ENCODE peak calls at places on chromosomes 6 and 20, in ten cellular contexts. One of them, this sample, is unnamed. For H3K36me3, the result is how much of the 10 kb centered on the place peaks cover.

GRCh38 chr6:120055071-120055470 is 705.5 kb upstream of the MAN1A1 start:
- DNase-seq in mesendoderm: no peak
- DNase-seq in psoas muscle: peak
- DNase-seq in GM23248: no peak
- DNase-seq in adrenal gland: no peak
- DNase-seq in CD8-positive, alpha-beta T cell: no peak
- DNase-seq in upper lobe of right lung: no peak
- DNase-seq in fibroblast of lung: no peak
- DNase-seq in CD8-positive, alpha-beta memory T cell: no peak
- DNase-seq in transverse colon: no peak
- DNase-seq in this sample: no peak

GRCh38 chr6:127879685-127880084 is 21.2 kb downstream of the THEMIS start:
- DNase-seq in fibroblast of lung: peak
- DNase-seq in psoas muscle: peak
- DNase-seq in CD8-positive, alpha-beta T cell: no peak
- DNase-seq in upper lobe of right lung: no peak
- DNase-seq in CD8-positive, alpha-beta memory T cell: peak
- DNase-seq in mesendoderm: peak
- DNase-seq in adrenal gland: no peak
- DNase-seq in transverse colon: no peak
- DNase-seq in GM23248: peak
- DNase-seq in this sample: no peak

GRCh38 chr20:24770628-24771556 is 178.2 kb upstream of the CST7 start:
- DNase-seq in psoas muscle: no peak
- DNase-seq in adrenal gland: no peak
- DNase-seq in CD8-positive, alpha-beta T cell: no peak
- DNase-seq in GM23248: no peak
- DNase-seq in upper lobe of right lung: no peak
- DNase-seq in CD8-positive, alpha-beta memory T cell: no peak
- DNase-seq in mesendoderm: no peak
- DNase-seq in transverse colon: peak
- DNase-seq in fibroblast of lung: no peak
- DNase-seq in this sample: no peak

GRCh38 chr6:119161450-119161849 is 83.0 kb upstream of the FAM184A start:
- DNase-seq in transverse colon: no peak
- DNase-seq in upper lobe of right lung: no peak
- DNase-seq in fibroblast of lung: no peak
- DNase-seq in psoas muscle: no peak
- DNase-seq in CD8-positive, alpha-beta memory T cell: no peak
- DNase-seq in mesendoderm: peak
- DNase-seq in CD8-positive, alpha-beta T cell: no peak
- DNase-seq in GM23248: no peak
- DNase-seq in adrenal gland: no peak
- DNase-seq in this sample: no peak

GRCh38 chr6:1406306-1407058 is 17.1 kb downstream of the FOXF2 start:
- DNase-seq in adrenal gland: no peak
- DNase-seq in CD8-positive, alpha-beta T cell: no peak
- DNase-seq in psoas muscle: no peak
- DNase-seq in transverse colon: no peak
- DNase-seq in fibroblast of lung: peak
- DNase-seq in upper lobe of right lung: no peak
- DNase-seq in CD8-positive, alpha-beta memory T cell: no peak
- DNase-seq in mesendoderm: no peak
- DNase-seq in GM23248: peak
- DNase-seq in this sample: no peak

GRCh38 chr6:131377112-131377511 is 195.9 kb upstream of the ARG1 start:
- DNase-seq in CD8-positive, alpha-beta memory T cell: no peak
- DNase-seq in psoas muscle: no peak
- DNase-seq in GM23248: no peak
- DNase-seq in upper lobe of right lung: no peak
- DNase-seq in fibroblast of lung: no peak
- DNase-seq in transverse colon: no peak
- DNase-seq in mesendoderm: no peak
- DNase-seq in CD8-positive, alpha-beta T cell: no peak
- DNase-seq in adrenal gland: no peak
- DNase-seq in this sample: no peak

GRCh38 chr6:168035098-168035660 is 37.7 kb downstream of the KIF25 start:
- DNase-seq in fibroblast of lung: peak
- DNase-seq in GM23248: peak
- DNase-seq in CD8-positive, alpha-beta T cell: no peak
- DNase-seq in CD8-positive, alpha-beta memory T cell: no peak
- DNase-seq in psoas muscle: peak
- DNase-seq in mesendoderm: peak
- DNase-seq in adrenal gland: no peak
- DNase-seq in transverse colon: peak
- DNase-seq in upper lobe of right lung: peak
- DNase-seq in this sample: no peak

GRCh38 chr6:156098858-156099257 is 643.2 kb upstream of the NOX3 start:
- DNase-seq in CD8-positive, alpha-beta T cell: no peak
- DNase-seq in upper lobe of right lung: no peak
- DNase-seq in fibroblast of lung: no peak
- DNase-seq in CD8-positive, alpha-beta memory T cell: no peak
- DNase-seq in GM23248: no peak
- DNase-seq in mesendoderm: no peak
- DNase-seq in psoas muscle: no peak
- DNase-seq in adrenal gland: no peak
- DNase-seq in transverse colon: no peak
- DNase-seq in this sample: no peak

GRCh38 chr20:23362392-23363256 is 642 bp downstream of the GZF1 start:
- DNase-seq in CD8-positive, alpha-beta memory T cell: peak
- DNase-seq in mesendoderm: peak
- DNase-seq in GM23248: peak
- DNase-seq in psoas muscle: peak
- DNase-seq in CD8-positive, alpha-beta T cell: peak
- DNase-seq in adrenal gland: peak
- DNase-seq in upper lobe of right lung: peak
- DNase-seq in fibroblast of lung: peak
- DNase-seq in transverse colon: peak
- DNase-seq in this sample: peak

DNA sequence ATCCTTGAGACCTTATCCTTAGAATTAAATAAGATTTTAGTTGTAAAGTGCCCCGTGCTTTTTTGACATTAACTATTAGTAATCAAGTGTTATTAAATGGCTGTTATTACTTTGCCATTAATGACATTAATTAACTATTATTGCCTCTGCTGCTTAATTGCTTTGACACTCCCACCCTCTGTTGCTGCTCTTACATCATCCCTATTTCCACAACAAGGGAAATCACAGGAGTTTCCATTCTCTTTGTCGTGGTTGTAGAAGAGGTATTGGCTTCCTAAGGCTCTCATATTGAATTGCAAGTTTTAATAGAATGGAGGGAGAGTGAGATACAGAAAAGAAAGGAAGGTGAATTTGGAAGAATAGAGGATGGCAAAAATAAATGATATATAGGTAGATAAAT is 545.8 kb downstream of the MMUT start:
- DNase-seq in CD8-positive, alpha-beta memory T cell: no peak
- DNase-seq in upper lobe of right lung: no peak
- DNase-seq in mesendoderm: no peak
- DNase-seq in fibroblast of lung: no peak
- DNase-seq in CD8-positive, alpha-beta T cell: no peak
- DNase-seq in transverse colon: no peak
- DNase-seq in GM23248: no peak
- DNase-seq in psoas muscle: no peak
- DNase-seq in adrenal gland: no peak
- DNase-seq in this sample: no peak
- H3K27ac ChIP-seq in CD8-positive, alpha-beta memory T cell: no peak
- H3K27ac ChIP-seq in upper lobe of right lung: no peak
- H3K27ac ChIP-seq in mesendoderm: no peak
- H3K27ac ChIP-seq in fibroblast of lung: no peak
- H3K27ac ChIP-seq in CD8-positive, alpha-beta T cell: no peak
- H3K27ac ChIP-seq in transverse colon: no peak
- H3K27ac ChIP-seq in GM23248: no peak
- H3K27ac ChIP-seq in psoas muscle: no peak
- H3K27ac ChIP-seq in adrenal gland: no peak
- H3K27ac ChIP-seq in this sample: no peak

DNA sequence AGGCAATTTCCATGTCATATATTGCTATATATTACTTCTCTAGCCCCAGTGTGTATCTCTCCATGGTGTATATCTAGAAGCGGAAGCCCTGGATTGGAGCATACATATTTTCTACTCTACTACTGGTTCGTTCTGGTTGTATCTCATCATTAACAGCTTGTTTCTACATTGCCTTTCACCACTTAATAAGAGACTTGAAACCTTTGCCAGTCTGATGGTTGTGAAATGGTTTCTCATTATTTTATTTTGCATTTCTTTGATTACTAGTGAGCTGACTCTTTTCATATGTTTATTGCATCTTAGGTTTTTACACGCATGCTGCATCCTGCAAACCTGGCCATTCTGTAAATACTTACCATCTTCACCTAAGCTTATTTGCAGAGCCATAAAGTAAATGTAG is 3.6 kb downstream of the DSTN start:
- DNase-seq in psoas muscle: no peak
- DNase-seq in mesendoderm: no peak
- DNase-seq in adrenal gland: no peak
- DNase-seq in fibroblast of lung: no peak
- DNase-seq in CD8-positive, alpha-beta T cell: no peak
- DNase-seq in transverse colon: no peak
- DNase-seq in upper lobe of right lung: no peak
- DNase-seq in GM23248: no peak
- DNase-seq in CD8-positive, alpha-beta memory T cell: no peak
- DNase-seq in this sample: no peak
- H3K36me3 ChIP-seq in psoas muscle: under half
- H3K36me3 ChIP-seq in mesendoderm: under half
- H3K36me3 ChIP-seq in adrenal gland: under half
- H3K36me3 ChIP-seq in fibroblast of lung: under half
- H3K36me3 ChIP-seq in CD8-positive, alpha-beta T cell: under half
- H3K36me3 ChIP-seq in transverse colon: under half
- H3K36me3 ChIP-seq in upper lobe of right lung: under half
- H3K36me3 ChIP-seq in GM23248: under half
- H3K36me3 ChIP-seq in CD8-positive, alpha-beta memory T cell: under half
- H3K36me3 ChIP-seq in this sample: under half

DNA sequence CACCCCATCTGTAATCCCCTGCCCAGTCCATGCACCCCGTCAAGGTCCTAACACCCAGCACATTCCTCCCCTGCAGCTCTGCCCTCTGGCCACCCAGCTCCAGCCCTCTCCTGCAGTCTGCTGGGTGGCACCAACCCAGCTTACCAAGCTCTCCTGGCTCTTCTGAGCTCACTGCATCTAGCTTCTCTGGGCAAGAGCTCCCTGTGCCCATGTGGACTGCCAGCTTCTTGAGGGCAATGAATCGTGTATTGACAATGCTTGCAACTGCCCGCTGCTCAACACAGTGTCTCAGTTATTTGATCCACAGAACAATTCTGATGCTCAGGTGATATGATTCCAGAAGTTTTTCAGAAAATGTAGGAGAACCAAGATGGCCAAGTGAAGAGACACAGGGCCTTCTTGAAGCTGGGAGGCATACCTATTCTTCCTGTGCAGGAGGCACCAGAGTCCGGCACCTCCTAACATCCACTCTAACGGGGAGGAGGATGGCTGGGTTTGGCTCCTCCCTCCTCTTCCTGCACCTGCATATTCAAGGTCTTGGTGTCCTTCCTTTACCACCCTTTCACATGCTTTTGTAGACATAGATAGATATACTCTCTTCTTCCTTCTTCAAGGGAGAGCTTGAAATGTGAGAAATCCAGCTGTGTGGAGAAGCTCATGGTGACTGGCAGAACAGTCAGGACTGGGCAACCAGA is 85.6 kb downstream of the TRERF1 start:
- DNase-seq in adrenal gland: no peak
- DNase-seq in upper lobe of right lung: peak
- DNase-seq in psoas muscle: no peak
- DNase-seq in fibroblast of lung: no peak
- DNase-seq in transverse colon: no peak
- DNase-seq in CD8-positive, alpha-beta T cell: no peak
- DNase-seq in mesendoderm: no peak
- DNase-seq in GM23248: no peak
- DNase-seq in CD8-positive, alpha-beta memory T cell: no peak
- DNase-seq in this sample: no peak
- H3K4me3 ChIP-seq in adrenal gland: no peak
- H3K4me3 ChIP-seq in upper lobe of right lung: no peak
- H3K4me3 ChIP-seq in psoas muscle: no peak
- H3K4me3 ChIP-seq in fibroblast of lung: no peak
- H3K4me3 ChIP-seq in transverse colon: no peak
- H3K4me3 ChIP-seq in CD8-positive, alpha-beta T cell: peak
- H3K4me3 ChIP-seq in mesendoderm: no peak
- H3K4me3 ChIP-seq in GM23248: no peak
- H3K4me3 ChIP-seq in CD8-positive, alpha-beta memory T cell: peak
- H3K4me3 ChIP-seq in this sample: no peak

DNA sequence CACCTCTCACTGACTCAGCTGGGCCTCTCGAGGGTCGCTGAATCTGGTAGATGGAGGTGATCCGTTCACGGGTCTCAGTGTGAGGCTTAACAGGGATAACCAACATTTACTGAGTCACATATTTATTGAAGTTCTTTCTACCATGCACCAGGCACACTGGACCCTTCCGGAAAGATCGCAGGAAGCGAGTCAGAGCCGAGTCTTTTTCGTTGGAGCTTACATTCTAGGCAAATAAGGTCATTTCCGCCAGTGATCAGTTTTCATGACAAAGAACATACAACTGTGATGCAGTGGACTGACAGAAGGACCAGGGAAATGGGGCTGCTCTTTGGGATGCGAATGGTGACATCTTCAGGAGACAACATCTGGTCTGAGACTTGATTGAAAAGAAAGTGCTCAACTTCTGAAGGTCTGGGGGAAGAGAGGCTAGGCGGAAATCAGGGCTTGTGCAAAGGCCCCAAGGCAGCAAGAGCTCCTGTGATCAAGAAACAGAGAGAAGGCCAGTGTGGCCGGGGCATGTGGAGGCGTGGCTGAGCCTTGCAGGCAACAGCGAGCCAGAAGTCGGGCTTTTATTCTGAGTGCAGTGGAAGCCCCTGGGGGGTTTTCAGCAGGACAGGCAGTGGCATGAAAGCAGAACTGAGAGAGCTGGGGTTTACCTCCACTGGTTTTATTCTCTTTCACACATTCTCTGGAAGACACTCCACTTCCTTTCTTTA is 56.7 kb downstream of the APCDD1L start:
- DNase-seq in adrenal gland: no peak
- DNase-seq in mesendoderm: peak
- DNase-seq in CD8-positive, alpha-beta memory T cell: no peak
- DNase-seq in transverse colon: no peak
- DNase-seq in upper lobe of right lung: no peak
- DNase-seq in CD8-positive, alpha-beta T cell: no peak
- DNase-seq in fibroblast of lung: peak
- DNase-seq in GM23248: no peak
- DNase-seq in psoas muscle: no peak
- DNase-seq in this sample: no peak
- H3K27ac ChIP-seq in adrenal gland: no peak
- H3K27ac ChIP-seq in mesendoderm: no peak
- H3K27ac ChIP-seq in CD8-positive, alpha-beta memory T cell: no peak
- H3K27ac ChIP-seq in transverse colon: no peak
- H3K27ac ChIP-seq in upper lobe of right lung: no peak
- H3K27ac ChIP-seq in CD8-positive, alpha-beta T cell: no peak
- H3K27ac ChIP-seq in fibroblast of lung: no peak
- H3K27ac ChIP-seq in GM23248: no peak
- H3K27ac ChIP-seq in psoas muscle: no peak
- H3K27ac ChIP-seq in this sample: no peak

GRCh38 chr6:150899231-150899630 is 33.7 kb downstream of the MTHFD1L start:
- DNase-seq in CD8-positive, alpha-beta T cell: no peak
- DNase-seq in upper lobe of right lung: no peak
- DNase-seq in adrenal gland: no peak
- DNase-seq in GM23248: peak
- DNase-seq in CD8-positive, alpha-beta memory T cell: no peak
- DNase-seq in psoas muscle: no peak
- DNase-seq in fibroblast of lung: peak
- DNase-seq in mesendoderm: peak
- DNase-seq in transverse colon: no peak
- DNase-seq in this sample: no peak
- H3K36me3 ChIP-seq in CD8-positive, alpha-beta T cell: under half
- H3K36me3 ChIP-seq in upper lobe of right lung: under half
- H3K36me3 ChIP-seq in adrenal gland: under half
- H3K36me3 ChIP-seq in GM23248: under half
- H3K36me3 ChIP-seq in CD8-positive, alpha-beta memory T cell: under half
- H3K36me3 ChIP-seq in psoas muscle: under half
- H3K36me3 ChIP-seq in fibroblast of lung: under half
- H3K36me3 ChIP-seq in mesendoderm: under half
- H3K36me3 ChIP-seq in transverse colon: under half
- H3K36me3 ChIP-seq in this sample: under half

GRCh38 chr20:40980828-40981310 is 47.8 kb upstream of the TOP1 start:
- DNase-seq in CD8-positive, alpha-beta T cell: no peak
- DNase-seq in CD8-positive, alpha-beta memory T cell: no peak
- DNase-seq in fibroblast of lung: no peak
- DNase-seq in mesendoderm: no peak
- DNase-seq in psoas muscle: no peak
- DNase-seq in GM23248: no peak
- DNase-seq in upper lobe of right lung: no peak
- DNase-seq in transverse colon: no peak
- DNase-seq in adrenal gland: no peak
- DNase-seq in this sample: no peak
- H3K4me3 ChIP-seq in CD8-positive, alpha-beta T cell: no peak
- H3K4me3 ChIP-seq in CD8-positive, alpha-beta memory T cell: no peak
- H3K4me3 ChIP-seq in fibroblast of lung: no peak
- H3K4me3 ChIP-seq in mesendoderm: no peak
- H3K4me3 ChIP-seq in psoas muscle: no peak
- H3K4me3 ChIP-seq in GM23248: no peak
- H3K4me3 ChIP-seq in upper lobe of right lung: no peak
- H3K4me3 ChIP-seq in transverse colon: no peak
- H3K4me3 ChIP-seq in adrenal gland: no peak
- H3K4me3 ChIP-seq in this sample: no peak